ENCODE peak calls at places on chromosomes 7 and 10, in eight cellular contexts. H is stomach, F is GM12878, B is SK-N-SH, Y is esophagus muscularis mucosa, A is ovary, O is A549, T is sigmoid colon. Z is an unnamed sample.

GRCh38 chr10:33010132-33011037 is 52.4 kb upstream of the ITGB1 start:
- DNase-seq in H (no peak), F (no peak), B (peak; percentile 46), Y (no peak), A (no peak), O (peak; percentile 98), T (no peak), Z (no peak)

GRCh38 chr7:3955026-3955425 is 654.0 kb downstream of the SDK1 start:
- DNase-seq in H (no peak), F (no peak), B (peak; percentile 44), Y (no peak), A (no peak), O (no peak), T (no peak), Z (no peak)

GRCh38 chr7:131131746-131132431 is 195.8 kb upstream of the MKLN1 start:
- DNase-seq in H (no peak), F (no peak), B (no peak), Y (no peak), A (no peak), O (no peak), T (no peak), Z (no peak)

GRCh38 chr10:120456143-120456625 is 843 bp upstream of the PLPP4 start:
- DNase-seq in H (no peak), F (no peak), B (no peak), Y (no peak), A (no peak), O (no peak), T (no peak), Z (no peak)

GRCh38 chr7:47142867-47143175 is 439.1 kb downstream of the TNS3 start:
- DNase-seq in H (no peak), F (no peak), B (no peak), Y (no peak), A (no peak), O (no peak), T (no peak), Z (no peak)

GRCh38 chr10:113183543-113183942 is 233.5 kb downstream of the TCF7L2 start:
- DNase-seq in H (no peak), F (no peak), B (no peak), Y (peak; percentile 68), A (no peak), O (no peak), T (no peak), Z (no peak)

GRCh38 chr7:35596061-35596460 is 98.9 kb downstream of the HERPUD2 start:
- DNase-seq in H (no peak), F (no peak), B (no peak), Y (no peak), A (no peak), O (no peak), T (no peak), Z (no peak)

GRCh38 chr10:29598861-29599311 is 35.9 kb downstream of the SVIL start:
- DNase-seq in H (no peak), F (no peak), B (no peak), Y (no peak), A (peak; percentile 63), O (no peak), T (no peak), Z (no peak)

GRCh38 chr10:82318533-82318932 is 443.5 kb downstream of the NRG3 start:
- DNase-seq in H (no peak), F (no peak), B (no peak), Y (no peak), A (no peak), O (no peak), T (no peak), Z (no peak)

GRCh38 chr7:28955723-28956607 is 2.2 kb downstream of the TRIL start:
- DNase-seq in H (peak; percentile 91), F (no peak), B (peak; percentile 87), Y (peak; percentile 90), A (peak; percentile 74), O (peak; percentile 33), T (peak; percentile 89), Z (peak; percentile 85)

GRCh38 chr10:4699950-4700730 is 125.9 kb upstream of the AKR1E2 start:
- DNase-seq in H (no peak), F (no peak), B (no peak), Y (no peak), A (no peak), O (no peak), T (no peak), Z (no peak)

GRCh38 chr10:62087341-62087740 is 181.3 kb downstream of the RTKN2 start:
- DNase-seq in H (no peak), F (no peak), B (no peak), Y (no peak), A (no peak), O (no peak), T (no peak), Z (no peak)
- H3K4me1 ChIP-seq in H (peaks cover 15% of the 10 kb centered on the region), F (peaks cover 25% of the 10 kb centered on the region), B (peaks cover 21% of the 10 kb centered on the region), Y (peaks cover 28% of the 10 kb centered on the region), A (peaks cover 5% of the 10 kb centered on the region), O (peaks cover 24% of the 10 kb centered on the region), T (peaks cover 39% of the 10 kb centered on the region), Z (peaks cover 32% of the 10 kb centered on the region)

GRCh38 chr7:144827581-144828139 is 8.2 kb downstream of the TPK1 start:
- DNase-seq in H (no peak), F (no peak), B (no peak), Y (no peak), A (no peak), O (no peak), T (no peak), Z (no peak)
- H3K4me3 ChIP-seq in H (no peak overlapping the region), F (no peak overlapping the region), B (no peak overlapping the region), Y (no peak overlapping the region), A (no peak overlapping the region), O (no peak overlapping the region), T (no peak overlapping the region), Z (no peak overlapping the region)

GRCh38 chr10:131198843-131199242 is 112.7 kb downstream of the TCERG1L start:
- DNase-seq in H (peak; percentile 17), F (no peak), B (no peak), Y (no peak), A (no peak), O (no peak), T (no peak), Z (peak; percentile 47)
- TF ChIP-seq EP300 in H (no peak), F (no peak), B (no peak), Y (no peak), A (no peak), O (no peak), T (no peak), Z (no peak)

DNA sequence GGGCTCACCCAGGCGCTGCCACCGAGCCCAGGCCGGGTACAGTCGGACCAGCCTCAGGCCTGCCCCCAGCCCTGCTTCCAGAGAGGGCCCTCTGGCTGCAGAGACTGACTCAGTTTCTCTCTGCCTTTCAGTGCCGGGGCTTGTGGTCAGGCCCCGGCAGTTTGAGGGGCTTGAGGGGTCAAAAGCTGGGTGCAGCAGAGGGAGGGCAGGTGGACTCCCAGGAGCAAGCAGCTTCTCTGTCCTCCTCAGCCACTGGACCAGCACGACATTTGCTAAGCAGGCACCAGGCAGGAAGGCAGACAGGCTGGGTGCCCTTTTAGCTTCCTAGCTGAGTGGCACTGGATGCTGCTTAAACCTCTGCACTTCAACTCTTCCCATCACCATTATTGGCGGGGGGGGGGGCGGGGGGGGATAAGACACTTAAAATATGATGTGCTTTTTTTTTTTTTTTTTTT is 168.5 kb downstream of the NEURL1 start:
- DNase-seq in H (no peak), F (no peak), B (no peak), Y (no peak), A (no peak), O (no peak), T (no peak), Z (no peak)
- H3K4me1 ChIP-seq in H (peaks cover 59% of the 10 kb centered on the region), F (peaks cover 8% of the 10 kb centered on the region), B (peaks cover 7% of the 10 kb centered on the region), Y (peaks cover 44% of the 10 kb centered on the region), A (peaks cover 9% of the 10 kb centered on the region), O (no peaks in the 10 kb centered on the region), T (peaks cover 40% of the 10 kb centered on the region), Z (peaks cover 61% of the 10 kb centered on the region)

GRCh38 chr7:44215531-44215930 is 14.8 kb downstream of the YKT6 start:
- DNase-seq in H (no peak), F (no peak), B (peak; percentile 38), Y (no peak), A (no peak), O (no peak), T (peak; percentile 54), Z (peak; percentile 43)
- H3K4me3 ChIP-seq in H (no peak overlapping the region), F (no peak overlapping the region), B (no peak overlapping the region), Y (no peak overlapping the region), A (no peak overlapping the region), O (no peak overlapping the region), T (no peak overlapping the region), Z (no peak overlapping the region)

DNA sequence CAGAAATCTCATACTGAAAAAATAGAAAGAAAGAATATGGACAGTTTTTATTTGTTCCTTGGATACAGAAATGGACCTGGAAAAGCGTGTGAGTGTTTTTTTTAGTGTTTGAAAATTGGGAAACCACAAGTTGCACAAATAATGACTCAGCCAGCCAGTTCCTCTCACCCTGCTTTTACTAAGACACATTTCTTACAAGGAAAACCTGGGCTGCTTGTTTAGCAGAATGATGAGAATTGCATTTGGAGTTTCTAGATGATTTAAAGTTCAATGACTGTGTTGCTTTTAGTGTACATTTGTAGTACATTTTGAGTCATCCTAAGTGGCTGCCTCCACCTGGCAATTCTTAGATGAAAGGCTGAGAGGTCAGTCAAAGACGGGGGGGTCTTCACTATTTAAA is 218.7 kb downstream of the ABCA13 start:
- DNase-seq in H (no peak), F (no peak), B (no peak), Y (peak; percentile 31), A (no peak), O (no peak), T (no peak), Z (no peak)
- TF ChIP-seq EP300 in H (no peak), F (no peak), B (no peak), Y (no peak), A (no peak), O (no peak), T (no peak), Z (no peak)

GRCh38 chr7:65475734-65476319 is 102.2 kb downstream of the ZNF92 start:
- DNase-seq in H (no peak), F (peak; percentile 67), B (no peak), Y (no peak), A (no peak), O (no peak), T (no peak), Z (no peak)
- H3K4me1 ChIP-seq in H (no peaks in the 10 kb centered on the region), F (peaks cover 7% of the 10 kb centered on the region), B (no peaks in the 10 kb centered on the region), Y (no peaks in the 10 kb centered on the region), A (no peaks in the 10 kb centered on the region), O (no peaks in the 10 kb centered on the region), T (no peaks in the 10 kb centered on the region), Z (no peaks in the 10 kb centered on the region)

GRCh38 chr10:123994417-123995081 is 98.8 kb downstream of the CHST15 start:
- DNase-seq in H (peak; percentile 89), F (no peak), B (peak; percentile 96), Y (peak; percentile 96), A (peak; percentile 92), O (peak; percentile 83), T (peak; percentile 93), Z (peak; percentile 89)
- H3K4me3 ChIP-seq in H (peak overlapping the region; percentile 25), F (peak overlapping the region; percentile 35), B (no peak overlapping the region), Y (peak overlapping the region; percentile 43), A (no peak overlapping the region), O (peak overlapping the region; percentile 57), T (peak overlapping the region; percentile 22), Z (peak overlapping the region; percentile 11)

GRCh38 chr7:876077-876971 is at the start of gene GET4:
- DNase-seq in H (peak; percentile 98), F (peak; percentile 80), B (peak; percentile 98), Y (peak; percentile 98), A (peak; percentile 98), O (peak; percentile 96), T (peak; percentile 99), Z (peak; percentile 98)
- TF ChIP-seq EP300 in H (no peak), F (no peak), B (no peak), Y (no peak), A (no peak), O (no peak), T (no peak), Z (no peak)